ENCODE peak calls at places on chromosomes 2 and 18, in eight cellular contexts. M is T-helper 2 cell, Q is upper lobe of right lung, G is anterior cingulate cortex, Z is NCI-H1694, O is RCC 7860, H is Caki2, N is tibial nerve. F is an unnamed sample.

GRCh38 chr2:216372761-216373291 is 543 bp upstream of the MARCHF4 start:
- DNase-seq in M (no peak), G (no peak), H (peak), N (no peak), Z (no peak), O (peak), Q (no peak), F (no peak)

GRCh38 chr2:63052411-63053234 is 2.0 kb downstream of the OTX1 start:
- DNase-seq in G (no peak), Q (no peak), Z (no peak), N (no peak), O (no peak), M (no peak), H (no peak), F (peak)

GRCh38 chr18:40016405-40016804 is 1938.6 kb upstream of the PIK3C3 start:
- DNase-seq in H (no peak), O (no peak), Z (no peak), M (no peak), Q (no peak), G (no peak), N (no peak), F (no peak)

GRCh38 chr2:105406221-105406620 is 7.4 kb upstream of the FHL2 start:
- DNase-seq in G (no peak), Z (no peak), O (peak), Q (no peak), N (no peak), H (no peak), M (no peak), F (no peak)

GRCh38 chr2:10560626-10561025 is 112.5 kb upstream of the ODC1 start:
- DNase-seq in Z (no peak), H (no peak), N (no peak), G (no peak), Q (no peak), O (no peak), M (no peak), F (no peak)

GRCh38 chr18:23719634-23720201 is 30.5 kb downstream of the LAMA3 start:
- DNase-seq in Z (no peak), M (no peak), O (peak), H (peak), Q (no peak), N (no peak), G (no peak), F (no peak)

GRCh38 chr2:69082430-69082997 is 69.5 kb downstream of the ANTXR1 start:
- DNase-seq in Q (no peak), H (peak), N (no peak), Z (no peak), G (no peak), M (no peak), O (peak), F (peak)

GRCh38 chr2:27075219-27075871 is 3.1 kb upstream of the EMILIN1 start:
- DNase-seq in Q (no peak), H (no peak), G (no peak), Z (peak), O (no peak), M (peak), N (no peak), F (no peak)

GRCh38 chr18:26813043-26813442 is 52.5 kb downstream of the AQP4 start:
- DNase-seq in Q (no peak), G (no peak), N (no peak), H (no peak), M (no peak), O (no peak), Z (peak), F (no peak)

GRCh38 chr2:209696836-209697711 is 74.6 kb upstream of the UNC80 start:
- DNase-seq in Q (no peak), Z (no peak), N (no peak), H (no peak), O (no peak), G (no peak), M (no peak), F (no peak)

GRCh38 chr2:223619486-223620129 is 17.4 kb upstream of the SCG2 start:
- DNase-seq in Z (no peak), G (no peak), H (no peak), N (no peak), Q (no peak), O (no peak), M (no peak), F (no peak)

GRCh38 chr18:29892960-29893558 is 1149.5 kb downstream of the DSC3 start:
- DNase-seq in Q (no peak), O (no peak), G (no peak), H (no peak), M (no peak), N (no peak), Z (no peak), F (no peak)

GRCh38 chr18:51165296-51165695 is 32.2 kb downstream of the MEX3C start:
- DNase-seq in Z (no peak), Q (no peak), G (no peak), H (no peak), N (no peak), O (no peak), M (no peak), F (no peak)

GRCh38 chr2:62208758-62209114 is 12.8 kb downstream of the B3GNT2 start:
- DNase-seq in N (no peak), Q (no peak), O (no peak), G (no peak), Z (no peak), M (peak), H (no peak), F (no peak)

GRCh38 chr18:28062446-28062845 is 114.5 kb downstream of the CDH2 start:
- DNase-seq in M (no peak), O (no peak), Q (no peak), N (no peak), G (no peak), H (no peak), Z (no peak), F (no peak)

GRCh38 chr18:7305416-7305815 is 74.5 kb downstream of the LRRC30 start:
- DNase-seq in Z (no peak), O (no peak), G (no peak), Q (no peak), N (no peak), H (no peak), M (no peak), F (no peak)

GRCh38 chr2:46032996-46033395 is 264.2 kb upstream of the EPAS1 start:
- DNase-seq in Q (no peak), O (peak), H (no peak), M (no peak), N (no peak), G (no peak), Z (no peak), F (no peak)

GRCh38 chr2:207039225-207039624 is 99.9 kb downstream of the CPO start:
- DNase-seq in M (no peak), N (no peak), O (no peak), H (no peak), G (no peak), Q (no peak), Z (no peak), F (no peak)

GRCh38 chr2:237290249-237290648 is 123.7 kb downstream of the COL6A3 start:
- DNase-seq in H (no peak), N (peak), Z (no peak), Q (peak), G (no peak), O (no peak), M (no peak), F (peak)

GRCh38 chr2:101831351-101831865 is 133.9 kb downstream of the MAP4K4 start:
- DNase-seq in N (peak), O (peak), H (peak), Z (peak), M (peak), Q (peak), G (no peak), F (peak)

GRCh38 chr2:60339286-60339685 is 214.2 kb downstream of the BCL11A start:
- DNase-seq in O (no peak), G (no peak), H (no peak), N (no peak), Q (no peak), M (no peak), Z (no peak), F (no peak)

GRCh38 chr2:39176997-39177396 is 56.1 kb upstream of the SOS1 start:
- DNase-seq in M (no peak), O (no peak), Q (no peak), N (no peak), Z (no peak), H (no peak), G (no peak), F (no peak)

GRCh38 chr2:10995366-10995970 is 83.7 kb downstream of the KCNF1 start:
- DNase-seq in G (no peak), N (no peak), Q (peak), O (no peak), H (no peak), Z (no peak), M (no peak), F (no peak)

GRCh38 chr2:240217431-240218301 is 77.2 kb upstream of the OTOS start:
- DNase-seq in G (no peak), M (no peak), Z (no peak), N (no peak), O (no peak), Q (no peak), H (no peak), F (peak)

GRCh38 chr2:47108638-47109372 is 46.3 kb downstream of the STPG4 start:
- DNase-seq in Q (no peak), G (no peak), H (peak), O (no peak), M (no peak), N (no peak), Z (no peak), F (no peak)

GRCh38 chr2:20015482-20016083 is 3.1 kb upstream of the MATN3 start:
- DNase-seq in Q (no peak), Z (peak), H (peak), O (peak), G (no peak), M (peak), N (no peak), F (no peak)

GRCh38 chr2:165274698-165275097 is 35.5 kb downstream of the SCN2A start:
- DNase-seq in O (no peak), M (no peak), Q (peak), H (no peak), G (no peak), Z (peak), N (peak), F (peak)

GRCh38 chr2:64695656-64696310 is 42.1 kb upstream of the SERTAD2 start:
- DNase-seq in N (no peak), Z (no peak), Q (no peak), H (peak), G (no peak), O (peak), M (no peak), F (no peak)

GRCh38 chr2:74740395-74741075 is 86.5 kb downstream of the SEMA4F start:
- DNase-seq in G (no peak), Q (peak), M (no peak), H (peak), Z (no peak), O (peak), N (no peak), F (peak)

GRCh38 chr2:60569680-60570111 is 16.2 kb upstream of the BCL11A start:
- DNase-seq in Z (no peak), N (no peak), Q (no peak), G (no peak), M (no peak), H (no peak), O (no peak), F (no peak)

GRCh38 chr2:160876765-160877164 is 283.5 kb upstream of the TANK start:
- DNase-seq in M (no peak), G (no peak), O (no peak), H (no peak), Q (no peak), N (no peak), Z (no peak), F (no peak)

GRCh38 chr2:241309684-241310117 is 5.8 kb downstream of the HDLBP start:
- DNase-seq in O (peak), H (no peak), N (no peak), G (no peak), M (peak), Q (no peak), Z (no peak), F (no peak)

F was measured in kidney.